ENCODE peak calls at places on chromosome 2, in nine cellular contexts. J is endodermal cell, S is heart right ventricle, A is bronchial epithelial cell, G is fibroblast of pulmonary artery, C is spleen, F is A673, O is fibroblast of mammary gland, V is endothelial cell of umbilical vein. E is an unnamed sample.

GRCh38 chr2:102618452-102619413 is 620 bp upstream of the SLC9A2 start:
- DNase-seq in J (peak; percentile 78), S (peak; percentile 15), A (no peak), G (no peak), C (peak; percentile 75), F (peak; percentile 1), O (no peak), V (peak; percentile 16), E (no peak)

GRCh38 chr2:77566582-77566981 is 44.4 kb upstream of the LRRTM4 start:
- DNase-seq in J (no peak), S (no peak), A (peak; percentile 1), G (no peak), C (no peak), F (no peak), O (no peak), V (no peak), E (no peak)

GRCh38 chr2:203646266-203646864 is 60.1 kb upstream of the CD28 start:
- DNase-seq in J (peak; percentile 79), S (no peak), A (no peak), G (no peak), C (peak; percentile 73), F (no peak), O (no peak), V (no peak), E (no peak)

GRCh38 chr2:29113027-29113686 is 2.1 kb upstream of the CLIP4 start:
- DNase-seq in J (no peak), S (no peak), A (peak; percentile 55), G (peak; percentile 73), C (no peak), F (no peak), O (peak; percentile 61), V (no peak), E (no peak)

GRCh38 chr2:181368036-181368435 is 89.2 kb upstream of the ITGA4 start:
- DNase-seq in J (no peak), S (no peak), A (peak; percentile 15), G (no peak), C (no peak), F (no peak), O (no peak), V (no peak), E (no peak)

GRCh38 chr2:27796991-27797752 is 25.7 kb downstream of the MRPL33 start:
- DNase-seq in J (no peak), S (peak; percentile 71), A (no peak), G (no peak), C (no peak), F (no peak), O (peak; percentile 17), V (no peak), E (no peak)

GRCh38 chr2:12501469-12502147 is 215.1 kb upstream of the TRIB2 start:
- DNase-seq in J (no peak), S (peak; percentile 44), A (no peak), G (peak; percentile 61), C (peak; percentile 85), F (peak; percentile 24), O (peak; percentile 34), V (peak; percentile 39), E (no peak)

GRCh38 chr2:17735864-17736263 is 17.7 kb downstream of the SMC6 start:
- DNase-seq in J (no peak), S (no peak), A (no peak), G (no peak), C (no peak), F (no peak), O (no peak), V (no peak), E (no peak)

GRCh38 chr2:85924522-85924921 is 35.7 kb upstream of the ST3GAL5 start:
- DNase-seq in J (no peak), S (peak; percentile 37), A (peak; percentile 38), G (peak; percentile 93), C (no peak), F (no peak), O (peak; percentile 88), V (peak; percentile 23), E (no peak)

GRCh38 chr2:141348481-141348880 is 782.3 kb downstream of the LRP1B start:
- DNase-seq in J (no peak), S (no peak), A (peak; percentile 25), G (no peak), C (no peak), F (no peak), O (peak; percentile 81), V (no peak), E (no peak)

GRCh38 chr2:120861191-120861575 is 125.5 kb downstream of the GLI2 start:
- DNase-seq in J (no peak), S (no peak), A (no peak), G (no peak), C (peak; percentile 62), F (no peak), O (peak; percentile 39), V (no peak), E (no peak)

GRCh38 chr2:230691005-230691647 is 21.5 kb upstream of the CAB39 start:
- DNase-seq in J (peak; percentile 75), S (no peak), A (peak; percentile 99), G (peak; percentile 55), C (no peak), F (no peak), O (peak; percentile 46), V (no peak), E (no peak)

GRCh38 chr2:127410871-127411396 is 7.3 kb upstream of the PROC start:
- DNase-seq in J (no peak), S (no peak), A (peak; percentile 58), G (peak; percentile 69), C (peak; percentile 33), F (peak; percentile 78), O (peak; percentile 44), V (peak; percentile 60), E (no peak)

GRCh38 chr2:119592436-119592835 is 48.2 kb downstream of the CFAP221 start:
- DNase-seq in J (no peak), S (no peak), A (no peak), G (no peak), C (no peak), F (no peak), O (no peak), V (no peak), E (no peak)

GRCh38 chr2:191321861-191322662 is 76.9 kb downstream of the MYO1B start:
- DNase-seq in J (peak; percentile 87), S (no peak), A (peak; percentile 57), G (peak; percentile 39), C (no peak), F (peak; percentile 99), O (peak; percentile 92), V (peak; percentile 33), E (no peak)

GRCh38 chr2:219737270-219737691 is 109.9 kb downstream of the SLC4A3 start:
- DNase-seq in J (peak; percentile 63), S (peak; percentile 25), A (no peak), G (peak; percentile 29), C (no peak), F (peak; percentile 83), O (peak; percentile 30), V (peak; percentile 4), E (no peak)
- TF ChIP-seq CTCF in J (peak; percentile 78), S (peak; percentile 65), A (no peak), G (peak; percentile 33), C (no peak), F (peak; percentile 91), O (peak; percentile 44), V (no peak), E (peak; percentile 69)

DNA sequence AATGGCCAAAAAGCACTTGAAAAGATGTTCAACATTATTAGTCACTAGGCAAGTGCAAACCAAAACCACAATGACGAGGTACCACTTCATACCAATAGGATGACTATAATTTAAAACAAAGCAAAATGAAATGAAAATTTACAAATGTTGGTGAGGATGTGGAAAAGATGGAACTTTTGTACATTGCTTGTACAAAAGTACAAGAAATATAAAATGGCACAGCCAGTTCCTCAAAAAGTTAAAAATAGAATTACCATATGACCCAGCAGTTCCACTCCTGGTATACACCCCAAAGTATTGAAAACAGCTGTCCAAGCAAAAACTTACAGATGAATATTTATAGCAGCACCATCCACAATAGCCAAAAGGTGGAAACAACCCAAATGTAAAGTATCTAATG is 107.8 kb upstream of the XPO1 start:
- DNase-seq in J (no peak), S (no peak), A (peak; percentile 74), G (peak; percentile 68), C (no peak), F (no peak), O (peak; percentile 95), V (no peak), E (no peak)
- TF ChIP-seq CTCF in J (no peak), S (no peak), A (no peak), G (no peak), C (no peak), F (no peak), O (no peak), V (no peak), E (no peak)

DNA sequence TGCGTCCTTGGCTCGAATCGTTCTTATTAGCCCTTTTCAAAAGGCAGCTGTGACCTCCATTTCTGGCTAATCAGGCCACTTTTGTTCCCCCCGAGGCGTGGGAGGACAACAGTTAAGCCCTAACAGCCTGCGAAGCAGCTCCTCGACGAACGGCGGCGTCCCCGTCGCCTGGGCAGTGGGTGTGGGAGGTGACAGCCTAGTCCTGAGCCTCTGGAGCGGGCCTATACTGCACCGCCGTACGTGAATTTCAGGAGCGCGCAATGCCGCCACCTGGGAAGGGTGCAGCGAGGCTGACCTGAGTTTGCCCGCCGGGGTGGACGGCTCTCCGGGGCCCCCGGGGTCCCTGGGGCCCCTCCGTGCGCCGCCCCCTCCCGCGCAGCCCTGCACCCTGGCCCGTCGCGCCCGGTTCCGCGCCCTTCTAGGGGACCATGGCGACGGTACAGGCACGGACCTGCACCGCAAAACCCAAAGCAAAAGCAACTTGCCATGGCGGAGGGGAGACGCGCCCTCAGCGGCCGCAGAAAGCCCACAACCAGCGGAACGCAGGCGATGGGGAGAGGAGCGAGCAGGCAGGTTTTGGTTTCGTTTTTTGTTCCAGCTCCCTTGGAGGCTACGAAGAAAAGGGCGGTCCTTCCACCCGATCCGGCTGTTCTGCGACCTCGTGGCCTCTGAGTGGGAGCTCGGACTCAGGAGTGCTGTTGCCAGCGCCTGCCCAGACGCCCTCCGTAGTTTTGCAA is at the start of gene RBM43:
- DNase-seq in J (peak; percentile 89), S (peak; percentile 86), A (peak; percentile 65), G (peak; percentile 97), C (peak; percentile 95), F (peak; percentile 89), O (peak; percentile 95), V (peak; percentile 91), E (peak; percentile 79)
- TF ChIP-seq CTCF in J (no peak), S (no peak), A (no peak), G (no peak), C (no peak), F (no peak), O (no peak), V (no peak), E (no peak)

GRCh38 chr2:176114120-176114929 is 2.3 kb upstream of the HOXD10 start:
- DNase-seq in J (peak; percentile 58), S (no peak), A (no peak), G (no peak), C (no peak), F (peak; percentile 34), O (no peak), V (no peak), E (no peak)

GRCh38 chr2:176117823-176118376 is 1.3 kb downstream of the HOXD10 start:
- DNase-seq in J (peak; percentile 24), S (no peak), A (no peak), G (no peak), C (no peak), F (peak; percentile 39), O (no peak), V (no peak), E (no peak)

GRCh38 chr2:176114930-176115625 is 1.5 kb upstream of the HOXD10 start:
- DNase-seq in J (peak; percentile 63), S (no peak), A (no peak), G (no peak), C (no peak), F (no peak), O (no peak), V (no peak), E (peak; percentile 54)

GRCh38 chr2:176117162-176117822 is 714 bp downstream of the HOXD10 start:
- DNase-seq in J (peak; percentile 35), S (no peak), A (no peak), G (no peak), C (no peak), F (peak; percentile 20), O (no peak), V (no peak), E (no peak)

GRCh38 chr2:176115883-176116813 is at the start of gene HOXD10:
- DNase-seq in J (peak; percentile 90), S (no peak), A (no peak), G (no peak), C (peak; percentile 75), F (peak; percentile 89), O (peak; percentile 81), V (peak; percentile 78), E (no peak)
- TF ChIP-seq CTCF in J (peak; percentile 67), S (peak; percentile 8), A (no peak), G (no peak), C (peak; percentile 29), F (peak; percentile 53), O (peak; percentile 40), V (peak; percentile 78), E (peak; percentile 51)

E was measured in type B pancreatic cell.